ENCODE peak calls at places on chromosomes 16 and 17, in eight cellular contexts. T is RWPE1; W is activated CD4-positive, alpha-beta T cell treated with anti-CD3 and anti-CD28 coated beads for 24 hours; M is lung; Q is T-cell; J is GM10248; H is stimulated activated CD4-positive, alpha-beta T cell treated with anti-CD3 and anti-CD28 coated beads, Interleukin-15, amount 100 ng/mL, for 24 hours; I is hypothalamus. X is an unnamed sample.
A peak's percentile ranks its signal among the peaks of the same experiment; 100 is the strongest.

GRCh38 chr16:59899940-59900339 is 1165.8 kb upstream of the GOT2 start:
- DNase-seq in T (no peak), I (no peak), M (no peak), W (no peak), Q (no peak), H (no peak), J (no peak), X (no peak)

GRCh38 chr17:76688165-76688622 is 22.6 kb downstream of the MXRA7 start:
- DNase-seq in W (no peak), H (no peak), I (no peak), J (no peak), Q (no peak), T (no peak), M (no peak), X (no peak)

GRCh38 chr16:2982402-2982801 is 2.2 kb upstream of the PKMYT1 start:
- DNase-seq in T (no peak), W (no peak), Q (no peak), H (no peak), I (no peak), J (no peak), M (no peak), X (no peak)

GRCh38 chr16:2786061-2786825 is 1.1 kb downstream of the PRSS33 start:
- DNase-seq in M (no peak), J (no peak), I (no peak), H (no peak), Q (no peak), T (no peak), W (no peak), X (no peak)

GRCh38 chr17:5241861-5242671 is 7.4 kb upstream of the SCIMP start:
- DNase-seq in Q (no peak), T (no peak), J (peak; percentile 74), M (no peak), I (no peak), H (peak; percentile 9), W (no peak), X (no peak)

GRCh38 chr17:6524520-6524919 is 31.8 kb downstream of the PITPNM3 start:
- DNase-seq in Q (no peak), M (no peak), I (no peak), H (no peak), T (peak; percentile 69), W (no peak), J (no peak), X (no peak)

GRCh38 chr16:57167951-57168350 is 17.9 kb downstream of the PSME3IP1 start:
- DNase-seq in J (peak; percentile 54), T (peak; percentile 46), I (no peak), H (no peak), Q (peak; percentile 44), W (no peak), M (no peak), X (no peak)

GRCh38 chr17:4362141-4362540 is 4.3 kb downstream of the UBE2G1 start:
- DNase-seq in M (no peak), T (no peak), W (no peak), Q (no peak), H (no peak), J (no peak), I (no peak), X (no peak)

GRCh38 chr16:3012246-3012645 is 477 bp upstream of the CLDN9 start:
- DNase-seq in J (no peak), W (no peak), I (no peak), M (no peak), H (no peak), T (no peak), Q (no peak), X (no peak)

GRCh38 chr17:33373209-33373608 is 80.1 kb upstream of the ASIC2 start:
- DNase-seq in W (no peak), H (no peak), T (no peak), M (no peak), I (no peak), Q (no peak), J (no peak), X (no peak)

GRCh38 chr17:50781167-50781566 is 13.8 kb upstream of the ANKRD40CL start:
- DNase-seq in T (no peak), M (no peak), Q (no peak), I (no peak), W (no peak), J (no peak), H (no peak), X (no peak)

GRCh38 chr16:86090461-86091170 is 191.7 kb downstream of the IRF8 start:
- DNase-seq in I (no peak), W (no peak), H (no peak), J (no peak), T (no peak), Q (no peak), M (no peak), X (no peak)

X was measured in ureter.